ENCODE peak calls at places on chromosomes 3 and 15, in four cellular contexts. B, T, V and J are unnamed samples.

GRCh38 chr3:187041362-187042061 is 97.8 kb downstream of the RPL39L start:
- DNase-seq in B (peak; percentile 42), T (no peak), V (peak; percentile 48), J (no peak)

GRCh38 chr3:189605717-189606116 is 25.5 kb upstream of the TP63 start:
- DNase-seq in B (no peak), T (no peak), V (no peak), J (no peak)

GRCh38 chr3:63274359-63274758 is 3.7 kb upstream of the SYNPR start:
- DNase-seq in B (no peak), T (no peak), V (no peak), J (no peak)

GRCh38 chr3:133828576-133829309 is 23.1 kb downstream of the SRPRB start:
- DNase-seq in B (no peak), T (no peak), V (no peak), J (no peak)

GRCh38 chr15:47293763-47294162 is 423.5 kb upstream of the SEMA6D start:
- DNase-seq in B (peak; percentile 32), T (no peak), V (peak; percentile 75), J (peak; percentile 94)

GRCh38 chr15:35886765-35887164 is 340.8 kb upstream of the DPH6 start:
- DNase-seq in B (peak; percentile 49), T (no peak), V (peak; percentile 74), J (no peak)

GRCh38 chr3:134406331-134407246 is 32.3 kb upstream of the AMOTL2 start:
- DNase-seq in B (no peak), T (no peak), V (no peak), J (peak; percentile 59)

GRCh38 chr3:100316656-100317069 is 17.9 kb upstream of the NIT2 start:
- DNase-seq in B (peak; percentile 62), T (peak; percentile 41), V (peak; percentile 77), J (peak; percentile 69)

GRCh38 chr15:71529353-71529752 is 281.0 kb upstream of the NR2E3 start:
- DNase-seq in B (no peak), T (no peak), V (no peak), J (no peak)

GRCh38 chr3:126412841-126413692 is 18.4 kb downstream of the CFAP100 start:
- DNase-seq in B (no peak), T (no peak), V (no peak), J (no peak)